ENCODE peak calls at places on chromosomes 6 and 20, in nine cellular contexts. Q is gastrocnemius medialis, L is K562, Y is left cardiac atrium, G is substantia nigra, T is pancreas, N is globus pallidus, W is HFFc6, B is B cell. E is an unnamed sample.

GRCh38 chr6:143806282-143807102 is 36.6 kb upstream of the LTV1 start:
- DNase-seq in L (peak), N (no peak), B (no peak), Y (peak), T (no peak), G (no peak), W (peak), Q (no peak), E (no peak)

GRCh38 chr6:105257350-105257749 is 77.5 kb upstream of the POPDC3 start:
- DNase-seq in Y (no peak), G (no peak), W (no peak), Q (no peak), B (no peak), L (no peak), T (no peak), N (no peak), E (no peak)

GRCh38 chr6:139017227-139017626 is 11.3 kb upstream of the ABRACL start:
- DNase-seq in T (no peak), B (no peak), N (no peak), Y (no peak), W (no peak), Q (no peak), L (no peak), G (no peak), E (no peak)

GRCh38 chr20:35225319-35226125 is 968 bp upstream of the MMP24 start:
- DNase-seq in W (no peak), B (no peak), N (no peak), Q (no peak), Y (no peak), T (no peak), L (no peak), G (no peak), E (no peak)

GRCh38 chr20:31569163-31570020 is 35.7 kb upstream of the ID1 start:
- DNase-seq in L (peak), N (peak), Y (peak), G (peak), B (peak), Q (no peak), T (peak), W (peak), E (peak)

GRCh38 chr6:143264291-143264834 is 186.1 kb downstream of the ADAT2 start:
- DNase-seq in T (no peak), W (no peak), G (no peak), N (no peak), Q (no peak), L (peak), B (no peak), Y (no peak), E (no peak)

GRCh38 chr6:110329729-110330436 is 28.3 kb downstream of the METTL24 start:
- DNase-seq in L (no peak), B (no peak), Q (no peak), Y (no peak), N (no peak), T (peak), W (peak), G (no peak), E (no peak)

GRCh38 chr6:139376604-139377218 is 2.3 kb upstream of the CITED2 start:
- DNase-seq in G (no peak), N (no peak), L (no peak), Q (peak), T (peak), Y (peak), W (peak), B (no peak), E (no peak)

GRCh38 chr6:28817808-28818145 is 106.0 kb downstream of the TRIM27 start:
- DNase-seq in Q (no peak), N (no peak), B (no peak), T (no peak), W (no peak), Y (no peak), L (no peak), G (no peak), E (no peak)

GRCh38 chr20:44780226-44780625 is 30.1 kb downstream of the RIMS4 start:
- DNase-seq in Y (peak), L (peak), T (no peak), W (peak), Q (no peak), B (no peak), N (peak), G (no peak), E (no peak)

GRCh38 chr6:161370882-161371281 is 97.0 kb upstream of the AGPAT4 start:
- DNase-seq in Y (peak), W (peak), L (peak), B (peak), G (peak), Q (no peak), T (peak), N (peak), E (peak)

GRCh38 chr6:116402108-116402507 is 31.4 kb downstream of the DSE start:
- DNase-seq in W (no peak), N (no peak), L (no peak), Y (no peak), Q (no peak), T (no peak), G (no peak), B (no peak), E (no peak)

GRCh38 chr6:26538936-26539615 is 910 bp downstream of the HMGN4 start:
- DNase-seq in B (no peak), G (no peak), Q (no peak), T (no peak), L (no peak), Y (no peak), N (no peak), W (no peak), E (no peak)

GRCh38 chr20:63772781-63773520 is 33.4 kb downstream of the SLC2A4RG start:
- DNase-seq in Q (no peak), B (no peak), G (no peak), T (no peak), N (no peak), Y (peak), L (no peak), W (no peak), E (no peak)

GRCh38 chr6:121823437-121823851 is 388.0 kb downstream of the GJA1 start:
- DNase-seq in N (no peak), W (peak), Q (no peak), T (no peak), L (no peak), G (no peak), Y (no peak), B (no peak), E (no peak)

GRCh38 chr6:142605922-142606321 is 304.1 kb downstream of the ADGRG6 start:
- DNase-seq in G (no peak), Q (no peak), W (peak), T (no peak), Y (no peak), L (no peak), B (no peak), N (no peak), E (no peak)

GRCh38 chr6:21668794-21669193 is 75.2 kb downstream of the SOX4 start:
- DNase-seq in L (no peak), N (no peak), B (no peak), Y (no peak), G (no peak), T (no peak), W (no peak), Q (no peak), E (no peak)

GRCh38 chr6:104182811-104183210 is 676.9 kb downstream of the HACE1 start:
- DNase-seq in N (peak), G (no peak), Y (no peak), Q (no peak), T (no peak), W (no peak), L (no peak), B (no peak), E (no peak)

GRCh38 chr20:49475979-49476378 is 6.5 kb downstream of the KCNB1 start:
- DNase-seq in L (no peak), N (no peak), Q (no peak), T (no peak), B (no peak), Y (no peak), W (no peak), G (no peak), E (no peak)

GRCh38 chr6:113854531-113855499 is 2.3 kb upstream of the MARCKS start:
- DNase-seq in N (peak), B (peak), G (peak), Y (peak), Q (peak), T (peak), L (peak), W (peak), E (peak)

GRCh38 chr20:62595491-62595890 is 46.8 kb upstream of the SLCO4A1 start:
- DNase-seq in L (peak), Y (peak), G (no peak), T (peak), B (no peak), W (peak), Q (no peak), N (no peak), E (no peak)

GRCh38 chr6:168111911-168112310 is 32.9 kb upstream of the FRMD1 start:
- DNase-seq in Y (no peak), N (no peak), Q (no peak), G (no peak), W (no peak), B (no peak), L (no peak), T (no peak), E (no peak)

GRCh38 chr6:7172605-7173185 is 64.9 kb downstream of the RREB1 start:
- DNase-seq in G (no peak), W (peak), T (peak), Y (peak), N (no peak), B (no peak), Q (no peak), L (no peak), E (no peak)

E was measured in caudate nucleus.